ENCODE peak calls at places on chromosomes 1 and 21, in ten cellular contexts. D, J, Q, X, F, G, Y, N, Z and I are unnamed samples.

GRCh38 chr1:158087320-158087927 is 93.3 kb upstream of the CD1D start:
- DNase-seq in J (peak; percentile 87), G (peak; percentile 52), D (no peak), X (peak; percentile 62), Y (peak; percentile 54), Z (peak; percentile 40), N (no peak), Q (peak; percentile 77), F (peak; percentile 33), I (peak; percentile 73)

GRCh38 chr1:204348722-204349121 is 11.0 kb downstream of the PLEKHA6 start:
- DNase-seq in G (no peak), D (no peak), F (peak; percentile 42), J (peak; percentile 80), Q (peak; percentile 36), Z (no peak), N (peak; percentile 79), Y (peak; percentile 92), X (peak; percentile 44), I (peak; percentile 69)

GRCh38 chr1:67332653-67333529 is 25.2 kb downstream of the IL12RB2 start:
- DNase-seq in J (no peak), N (no peak), G (no peak), F (no peak), D (no peak), Q (peak; percentile 72), Y (no peak), X (no peak), Z (no peak), I (no peak)

GRCh38 chr1:65997693-65998092 is 205.0 kb downstream of the PDE4B start:
- DNase-seq in J (no peak), X (no peak), N (no peak), Y (no peak), D (no peak), Q (no peak), Z (no peak), G (no peak), F (no peak), I (no peak)

GRCh38 chr1:112605633-112606327 is 13.2 kb downstream of the ST7L start:
- DNase-seq in G (no peak), J (no peak), D (no peak), Q (no peak), Z (no peak), N (no peak), Y (no peak), F (peak; percentile 42), X (no peak), I (no peak)

GRCh38 chr21:37219766-37220432 is 47.2 kb downstream of the VPS26C start:
- DNase-seq in Q (no peak), D (no peak), J (no peak), F (no peak), G (no peak), Z (peak; percentile 23), X (no peak), Y (no peak), N (no peak), I (no peak)

GRCh38 chr1:101075926-101076325 is 50.3 kb upstream of the DPH5 start:
- DNase-seq in Z (no peak), D (no peak), X (no peak), N (no peak), Y (no peak), F (no peak), Q (no peak), J (no peak), G (no peak), I (no peak)

GRCh38 chr21:38646213-38646837 is 148.0 kb upstream of the ERG start:
- DNase-seq in D (no peak), Y (no peak), G (no peak), J (no peak), Z (no peak), F (no peak), X (no peak), Q (no peak), N (no peak), I (no peak)

GRCh38 chr1:111585461-111586100 is 34.0 kb upstream of the RAP1A start:
- DNase-seq in D (no peak), Y (no peak), X (no peak), F (no peak), N (no peak), G (no peak), Q (no peak), Z (no peak), J (no peak), I (no peak)

GRCh38 chr1:177246710-177247588 is 76.2 kb downstream of the BRINP2 start:
- DNase-seq in X (no peak), Z (no peak), Q (no peak), G (no peak), N (no peak), Y (no peak), D (no peak), J (no peak), F (no peak), I (no peak)

GRCh38 chr1:25780318-25781129 is 19.5 kb upstream of the SELENON start:
- DNase-seq in Z (no peak), D (no peak), Y (no peak), G (no peak), F (no peak), X (no peak), N (no peak), J (peak; percentile 60), Q (no peak), I (no peak)

GRCh38 chr1:101282314-101283087 is 45.7 kb downstream of the S1PR1 start:
- DNase-seq in F (no peak), G (no peak), J (no peak), D (no peak), Z (no peak), N (no peak), Y (no peak), X (no peak), Q (no peak), I (no peak)

GRCh38 chr1:29136463-29136915 is 12.8 kb upstream of the TMEM200B start:
- DNase-seq in N (no peak), Z (no peak), F (no peak), D (no peak), Q (no peak), J (no peak), X (peak; percentile 73), Y (no peak), G (no peak), I (no peak)

GRCh38 chr21:14737922-14738321 is 191.8 kb upstream of the SAMSN1 start:
- DNase-seq in J (peak; percentile 52), G (peak; percentile 9), Z (peak; percentile 35), N (no peak), D (peak; percentile 23), Y (no peak), F (no peak), Q (peak; percentile 9), X (peak; percentile 49), I (no peak)

GRCh38 chr1:147541672-147542548 is 609 bp downstream of the BCL9 start:
- DNase-seq in N (peak; percentile 46), F (no peak), J (peak; percentile 67), Z (no peak), Y (peak; percentile 53), G (no peak), Q (no peak), X (peak; percentile 58), D (peak; percentile 7), I (no peak)

GRCh38 chr1:92356956-92357355 is 58.1 kb downstream of the RPAP2 start:
- DNase-seq in Y (no peak), D (no peak), Z (peak; percentile 37), X (no peak), G (no peak), N (no peak), F (no peak), J (no peak), Q (no peak), I (no peak)

GRCh38 chr1:176897350-176898236 is 266.9 kb downstream of the ASTN1 start:
- DNase-seq in G (peak; percentile 38), Z (peak; percentile 20), F (peak; percentile 25), N (peak; percentile 55), Y (peak; percentile 47), Q (peak; percentile 66), X (peak; percentile 66), D (no peak), J (peak; percentile 84), I (peak; percentile 77)

GRCh38 chr1:53619088-53619810 is 119.7 kb downstream of the GLIS1 start:
- DNase-seq in F (no peak), Y (no peak), Q (no peak), N (no peak), J (no peak), G (no peak), X (no peak), D (no peak), Z (no peak), I (no peak)

GRCh38 chr1:204842892-204843291 is 27.8 kb upstream of the NFASC start:
- DNase-seq in F (no peak), D (no peak), G (no peak), N (no peak), X (no peak), Y (no peak), J (no peak), Q (no peak), Z (no peak), I (no peak)

GRCh38 chr1:206905295-206906164 is 8.3 kb downstream of the IL24 start:
- DNase-seq in Z (no peak), N (no peak), Q (no peak), J (no peak), G (peak; percentile 49), D (no peak), X (no peak), F (no peak), Y (no peak), I (no peak)
- TF ChIP-seq CTCF in Z (no peak), N (no peak), Q (no peak), J (no peak), G (no peak), D (no peak), X (no peak), F (no peak), Y (no peak), I (no peak)

DNA sequence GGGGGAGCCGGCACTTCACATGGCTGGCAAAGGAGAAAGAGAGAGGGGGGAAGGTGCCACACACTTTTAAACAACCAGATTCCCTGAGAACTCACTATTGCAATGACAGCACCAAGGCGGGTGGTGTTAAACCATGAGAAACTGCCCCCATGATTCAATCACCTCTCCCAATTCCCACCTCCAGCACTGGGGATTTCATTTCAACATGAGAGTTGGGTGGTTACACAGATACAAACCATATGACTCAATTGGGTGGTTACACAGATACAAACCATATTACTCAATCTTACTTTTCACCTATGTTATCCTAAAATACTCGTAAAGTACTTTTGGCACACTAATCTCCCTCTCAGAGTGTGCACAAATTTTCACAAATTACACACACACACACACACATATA is 1097.5 kb upstream of the TMPRSS15 start:
- DNase-seq in J (no peak), Y (no peak), Q (no peak), X (no peak), G (no peak), D (no peak), F (no peak), N (no peak), Z (no peak), I (no peak)
- TF ChIP-seq CTCF in J (no peak), Y (no peak), Q (no peak), X (no peak), G (no peak), D (no peak), F (no peak), N (no peak), Z (no peak), I (no peak)

GRCh38 chr1:52142220-52143153 is 598 bp downstream of the ZFYVE9 start:
- DNase-seq in Z (no peak), G (peak; percentile 23), F (no peak), X (peak; percentile 54), Q (peak; percentile 59), D (peak; percentile 5), J (peak; percentile 71), N (peak; percentile 48), Y (peak; percentile 37), I (no peak)
- TF ChIP-seq CTCF in Z (no peak), G (no peak), F (no peak), X (peak; percentile 27), Q (no peak), D (no peak), J (no peak), N (no peak), Y (no peak), I (no peak)

GRCh38 chr1:44811234-44811633 is 2.9 kb downstream of the BTBD19 start:
- DNase-seq in Z (no peak), N (peak; percentile 6), Y (no peak), G (no peak), J (no peak), Q (no peak), X (no peak), F (no peak), D (no peak), I (no peak)
- TF ChIP-seq CTCF in Z (no peak), N (no peak), Y (no peak), G (no peak), J (no peak), Q (no peak), X (no peak), F (no peak), D (no peak), I (no peak)